ENCODE peak calls at places on chromosomes 7 and 10, in eight cellular contexts. One of them, this sample, is unnamed.

GRCh38 chr7:116984917-116985316 is 31.6 kb downstream of the ST7 start:
- DNase-seq in LHCN-M2: peak; percentile 37
- DNase-seq in HCT116: no peak
- DNase-seq in BJ: no peak
- DNase-seq in adipocyte: peak; percentile 77
- DNase-seq in MCF 10A: peak; percentile 49
- DNase-seq in WERI-Rb-1: no peak
- DNase-seq in activated T-cell treated with anti-CD3 and anti-CD28 coated beads for 4 hours: no peak
- DNase-seq in this sample: peak; percentile 20

GRCh38 chr7:132381742-132382472 is 194.4 kb downstream of the PLXNA4 start:
- DNase-seq in LHCN-M2: no peak
- DNase-seq in HCT116: no peak
- DNase-seq in BJ: no peak
- DNase-seq in adipocyte: no peak
- DNase-seq in MCF 10A: no peak
- DNase-seq in WERI-Rb-1: no peak
- DNase-seq in activated T-cell treated with anti-CD3 and anti-CD28 coated beads for 4 hours: no peak
- DNase-seq in this sample: peak; percentile 26

GRCh38 chr10:80126876-80127275 is 5.7 kb upstream of the PLAC9 start:
- DNase-seq in LHCN-M2: no peak
- DNase-seq in HCT116: no peak
- DNase-seq in BJ: no peak
- DNase-seq in adipocyte: no peak
- DNase-seq in MCF 10A: no peak
- DNase-seq in WERI-Rb-1: no peak
- DNase-seq in activated T-cell treated with anti-CD3 and anti-CD28 coated beads for 4 hours: no peak
- DNase-seq in this sample: peak; percentile 55

GRCh38 chr10:538895-539294 is 150.6 kb downstream of the DIP2C start:
- DNase-seq in LHCN-M2: no peak
- DNase-seq in HCT116: no peak
- DNase-seq in BJ: no peak
- DNase-seq in adipocyte: no peak
- DNase-seq in MCF 10A: no peak
- DNase-seq in WERI-Rb-1: no peak
- DNase-seq in activated T-cell treated with anti-CD3 and anti-CD28 coated beads for 4 hours: no peak
- DNase-seq in this sample: no peak

GRCh38 chr7:149559711-149560110 is 62.1 kb upstream of the ZNF746 start:
- DNase-seq in LHCN-M2: peak; percentile 90
- DNase-seq in HCT116: no peak
- DNase-seq in BJ: peak; percentile 30
- DNase-seq in adipocyte: peak; percentile 67
- DNase-seq in MCF 10A: peak; percentile 69
- DNase-seq in WERI-Rb-1: no peak
- DNase-seq in activated T-cell treated with anti-CD3 and anti-CD28 coated beads for 4 hours: no peak
- DNase-seq in this sample: peak; percentile 37

GRCh38 chr10:34589275-34589674 is 225.8 kb downstream of the PARD3 start:
- DNase-seq in LHCN-M2: no peak
- DNase-seq in HCT116: no peak
- DNase-seq in BJ: no peak
- DNase-seq in adipocyte: no peak
- DNase-seq in MCF 10A: no peak
- DNase-seq in WERI-Rb-1: no peak
- DNase-seq in activated T-cell treated with anti-CD3 and anti-CD28 coated beads for 4 hours: no peak
- DNase-seq in this sample: no peak

GRCh38 chr7:156603004-156603403 is 37.6 kb upstream of the RNF32 start:
- DNase-seq in LHCN-M2: no peak
- DNase-seq in HCT116: no peak
- DNase-seq in BJ: no peak
- DNase-seq in adipocyte: no peak
- DNase-seq in MCF 10A: no peak
- DNase-seq in WERI-Rb-1: no peak
- DNase-seq in activated T-cell treated with anti-CD3 and anti-CD28 coated beads for 4 hours: no peak
- DNase-seq in this sample: no peak

GRCh38 chr7:601573-602340 is 82.1 kb upstream of the PDGFA start:
- DNase-seq in LHCN-M2: no peak
- DNase-seq in HCT116: no peak
- DNase-seq in BJ: no peak
- DNase-seq in adipocyte: peak; percentile 14
- DNase-seq in MCF 10A: no peak
- DNase-seq in WERI-Rb-1: no peak
- DNase-seq in activated T-cell treated with anti-CD3 and anti-CD28 coated beads for 4 hours: peak; percentile 83
- DNase-seq in this sample: no peak

GRCh38 chr10:45457487-45457886 is 83.5 kb downstream of the ALOX5 start:
- DNase-seq in LHCN-M2: no peak
- DNase-seq in HCT116: no peak
- DNase-seq in BJ: no peak
- DNase-seq in adipocyte: no peak
- DNase-seq in MCF 10A: no peak
- DNase-seq in WERI-Rb-1: no peak
- DNase-seq in activated T-cell treated with anti-CD3 and anti-CD28 coated beads for 4 hours: no peak
- DNase-seq in this sample: no peak

GRCh38 chr10:14659626-14660196 is 115.0 kb downstream of the FAM107B start:
- DNase-seq in LHCN-M2: no peak
- DNase-seq in HCT116: no peak
- DNase-seq in BJ: no peak
- DNase-seq in adipocyte: no peak
- DNase-seq in MCF 10A: no peak
- DNase-seq in WERI-Rb-1: no peak
- DNase-seq in activated T-cell treated with anti-CD3 and anti-CD28 coated beads for 4 hours: no peak
- DNase-seq in this sample: no peak

GRCh38 chr10:97685395-97685958 is 1.6 kb downstream of the AVPI1 start:
- DNase-seq in LHCN-M2: no peak
- DNase-seq in HCT116: peak; percentile 31
- DNase-seq in BJ: no peak
- DNase-seq in adipocyte: peak; percentile 57
- DNase-seq in MCF 10A: peak; percentile 72
- DNase-seq in WERI-Rb-1: peak; percentile 26
- DNase-seq in activated T-cell treated with anti-CD3 and anti-CD28 coated beads for 4 hours: no peak
- DNase-seq in this sample: peak; percentile 31

GRCh38 chr7:139901840-139902370 is 72.8 kb downstream of the TBXAS1 start:
- DNase-seq in LHCN-M2: no peak
- DNase-seq in HCT116: no peak
- DNase-seq in BJ: no peak
- DNase-seq in adipocyte: no peak
- DNase-seq in MCF 10A: no peak
- DNase-seq in WERI-Rb-1: no peak
- DNase-seq in activated T-cell treated with anti-CD3 and anti-CD28 coated beads for 4 hours: no peak
- DNase-seq in this sample: no peak